ENCODE peak calls at places on chromosome 22, in five cellular contexts. F is psoas muscle, J is PC-9, R is astrocyte of the spinal cord, N is Peyer's patch. X is an unnamed sample.
A peak's percentile ranks its signal among the peaks of the same experiment; 100 is the strongest.

GRCh38 chr22:18076060-18076497 is 1.7 kb upstream of the PEX26 start:
- DNase-seq in F (peak; percentile 76), J (peak; percentile 52), R (peak; percentile 90), N (peak; percentile 71), X (peak; percentile 94)

GRCh38 chr22:41485033-41485432 is 16.1 kb downstream of the ACO2 start:
- DNase-seq in F (peak; percentile 23), J (no peak), R (no peak), N (peak; percentile 71), X (no peak)

GRCh38 chr22:40898850-40899357 is 37.0 kb upstream of the DNAJB7 start:
- DNase-seq in F (no peak), J (no peak), R (peak; percentile 72), N (no peak), X (peak; percentile 70)

GRCh38 chr22:40509401-40510134 is 127.0 kb downstream of the MRTFA start:
- DNase-seq in F (peak; percentile 67), J (peak; percentile 45), R (peak; percentile 92), N (no peak), X (peak; percentile 100)

GRCh38 chr22:37999640-38000272 is 15.4 kb upstream of the SOX10 start:
- DNase-seq in F (peak; percentile 87), J (peak; percentile 82), R (peak; percentile 73), N (no peak), X (peak; percentile 77)

GRCh38 chr22:47807506-47807905 is 1045.1 kb downstream of the TBC1D22A start:
- DNase-seq in F (no peak), J (no peak), R (no peak), N (no peak), X (no peak)

GRCh38 chr22:46041642-46042041 is 64.7 kb upstream of the WNT7B start:
- DNase-seq in F (no peak), J (no peak), R (no peak), N (peak; percentile 35), X (no peak)

GRCh38 chr22:49185312-49185969 is 642.2 kb downstream of the BRD1 start:
- DNase-seq in F (peak; percentile 31), J (no peak), R (no peak), N (no peak), X (no peak)

GRCh38 chr22:42754658-42755057 is 34.0 kb upstream of the A4GALT start:
- DNase-seq in F (no peak), J (peak; percentile 52), R (peak; percentile 37), N (no peak), X (peak; percentile 80)

GRCh38 chr22:42384506-42384905 is 47.7 kb downstream of the NFAM1 start:
- DNase-seq in F (no peak), J (no peak), R (no peak), N (no peak), X (no peak)

GRCh38 chr22:24066872-24067271 is 55.8 kb downstream of the CABIN1 start:
- DNase-seq in F (no peak), J (no peak), R (no peak), N (peak; percentile 85), X (no peak)

GRCh38 chr22:45764051-45764450 is 92.4 kb downstream of the ATXN10 start:
- DNase-seq in F (no peak), J (no peak), R (no peak), N (no peak), X (no peak)

GRCh38 chr22:19108807-19109197 is 13.4 kb downstream of the DGCR2 start:
- DNase-seq in F (no peak), J (no peak), R (no peak), N (no peak), X (peak; percentile 22)

GRCh38 chr22:49264696-49265095 is 563.0 kb downstream of the BRD1 start:
- DNase-seq in F (no peak), J (no peak), R (no peak), N (no peak), X (no peak)

GRCh38 chr22:44574057-44574456 is 76.0 kb upstream of the RTL6 start:
- DNase-seq in F (peak; percentile 54), J (peak; percentile 76), R (peak; percentile 47), N (peak; percentile 41), X (peak; percentile 91)

GRCh38 chr22:49013707-49014106 is 814.0 kb downstream of the BRD1 start:
- DNase-seq in F (no peak), J (no peak), R (no peak), N (no peak), X (no peak)

GRCh38 chr22:43531651-43532050 is 119.8 kb downstream of the MPPED1 start:
- DNase-seq in F (no peak), J (no peak), R (no peak), N (no peak), X (no peak)

GRCh38 chr22:33579448-33580093 is 340.7 kb downstream of the LARGE1 start:
- DNase-seq in F (peak; percentile 64), J (peak; percentile 53), R (peak; percentile 2), N (peak; percentile 80), X (peak; percentile 50)

GRCh38 chr22:36182871-36183270 is 18.7 kb downstream of the APOL4 start:
- DNase-seq in F (no peak), J (no peak), R (no peak), N (no peak), X (no peak)

GRCh38 chr22:20604092-20604747 is 96.8 kb downstream of the MED15 start:
- DNase-seq in F (peak; percentile 35), J (no peak), R (no peak), N (no peak), X (no peak)

GRCh38 chr22:23023294-23023693 is 47.0 kb upstream of the GNAZ start:
- DNase-seq in F (no peak), J (no peak), R (no peak), N (no peak), X (no peak)

GRCh38 chr22:24554316-24555159 is at the start of gene GUCD1:
- DNase-seq in F (peak; percentile 65), J (peak; percentile 11), R (peak; percentile 27), N (peak; percentile 65), X (peak; percentile 53)

GRCh38 chr22:44005524-44005923 is 18.6 kb upstream of the PARVB start:
- DNase-seq in F (no peak), J (no peak), R (no peak), N (no peak), X (no peak)

GRCh38 chr22:36325163-36326031 is 62.4 kb downstream of the MYH9 start:
- DNase-seq in F (peak; percentile 74), J (peak; percentile 32), R (peak; percentile 95), N (peak; percentile 76), X (peak; percentile 98)

GRCh38 chr22:23281406-23282088 is 101.2 kb downstream of the BCR start:
- DNase-seq in F (peak; percentile 90), J (peak; percentile 79), R (peak; percentile 76), N (peak; percentile 93), X (peak; percentile 82)

GRCh38 chr22:23098718-23099524 is 28.6 kb downstream of the GNAZ start:
- DNase-seq in F (peak; percentile 70), J (no peak), R (peak; percentile 31), N (peak; percentile 55), X (no peak)

GRCh38 chr22:46737105-46737975 is 712 bp downstream of the CERK start:
- DNase-seq in F (peak; percentile 70), J (no peak), R (peak; percentile 47), N (peak; percentile 78), X (peak; percentile 33)

GRCh38 chr22:47213571-47214230 is 451.3 kb downstream of the TBC1D22A start:
- DNase-seq in F (peak; percentile 32), J (peak; percentile 31), R (no peak), N (no peak), X (no peak)

GRCh38 chr22:22865311-22866072 is 22.1 kb upstream of the IGLL5 start:
- DNase-seq in F (no peak), J (no peak), R (no peak), N (peak; percentile 84), X (no peak)

GRCh38 chr22:41946360-41947180 is at the start of gene CENPM:
- DNase-seq in F (peak; percentile 94), J (peak; percentile 95), R (peak; percentile 94), N (peak; percentile 95), X (peak; percentile 95)

GRCh38 chr22:23837911-23838685 is 708 bp downstream of the DERL3 start:
- DNase-seq in F (peak; percentile 53), J (no peak), R (no peak), N (no peak), X (no peak)

GRCh38 chr22:20290578-20291248 is 22.6 kb upstream of the RTN4R start:
- DNase-seq in F (no peak), J (no peak), R (no peak), N (no peak), X (no peak)

DNA sequence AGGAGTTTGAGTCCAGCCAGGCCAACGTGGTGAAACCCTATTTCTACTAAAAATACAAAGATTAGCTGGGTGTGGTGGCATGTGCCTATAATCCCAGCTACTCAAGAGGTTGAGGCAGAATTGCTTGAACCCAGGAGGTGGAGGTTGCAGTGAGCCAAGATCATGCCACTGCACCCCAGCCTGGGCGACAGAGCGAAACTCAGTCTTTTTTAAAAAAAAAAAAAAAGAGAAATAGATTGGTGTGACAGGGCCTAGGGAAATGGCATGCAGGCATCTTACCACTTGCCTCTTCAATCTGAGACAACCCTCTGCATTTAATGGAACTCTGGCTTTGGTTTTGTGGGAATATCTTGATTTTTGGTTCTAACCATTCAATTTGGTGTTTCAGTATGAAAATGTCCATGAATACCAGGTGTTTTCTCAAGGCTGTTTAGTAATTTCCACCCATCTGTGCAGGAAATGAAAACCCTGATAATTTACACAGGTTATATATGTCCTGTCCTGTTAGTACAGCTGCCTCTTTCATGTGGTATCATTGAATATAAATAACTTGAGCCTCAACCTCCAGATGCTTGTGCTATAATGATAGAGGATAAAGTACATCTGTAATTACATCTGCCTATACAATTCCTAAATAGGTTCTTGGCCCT is 8.4 kb downstream of the XBP1 start:
- DNase-seq in F (no peak), J (no peak), R (no peak), N (no peak), X (no peak)
- H3K4me3 ChIP-seq in F (no peak overlapping the region), J (no peak overlapping the region), R (no peak overlapping the region), N (no peak overlapping the region), X (no peak overlapping the region)

GRCh38 chr22:50274311-50274710 is 4.1 kb upstream of the MAPK11 start:
- DNase-seq in F (no peak), J (peak; percentile 58), R (peak; percentile 53), N (peak; percentile 77), X (peak; percentile 73)
- TF ChIP-seq CTCF in F (peak; percentile 30), J (peak; percentile 51), R (peak; percentile 29), N (no peak), X (peak; percentile 13)

DNA sequence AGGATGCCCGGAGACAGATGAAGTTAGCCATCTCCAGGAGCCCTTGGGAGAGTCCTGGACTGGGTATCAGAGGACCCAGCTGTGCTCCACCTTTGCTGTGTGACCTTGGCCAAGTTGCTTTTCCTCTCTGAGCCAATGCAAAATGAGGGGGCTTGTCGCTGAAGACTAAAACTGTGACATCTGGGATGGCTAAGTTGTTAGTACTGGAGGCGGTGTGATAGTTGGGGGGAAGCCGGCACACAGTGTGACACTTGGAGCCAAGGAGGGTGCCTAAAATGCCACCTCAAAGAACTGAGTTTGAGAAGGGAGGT is 481 bp downstream of the INPP5J start:
- DNase-seq in F (peak; percentile 12), J (no peak), R (no peak), N (no peak), X (no peak)
- H3K4me3 ChIP-seq in F (peak overlapping the region; percentile 63), J (peak overlapping the region; percentile 57), R (peak overlapping the region; percentile 49), N (peak overlapping the region; percentile 32), X (no peak overlapping the region)

GRCh38 chr22:30222321-30222720 is 24.2 kb downstream of the LIF start:
- DNase-seq in F (no peak), J (no peak), R (no peak), N (no peak), X (no peak)

GRCh38 chr22:30226192-30226832 is 20.2 kb downstream of the LIF start:
- DNase-seq in F (no peak), J (no peak), R (no peak), N (no peak), X (no peak)

GRCh38 chr22:30225220-30225922 is 21.2 kb downstream of the LIF start:
- DNase-seq in F (no peak), J (no peak), R (no peak), N (no peak), X (no peak)

GRCh38 chr22:30223303-30223702 is 23.3 kb downstream of the LIF start:
- DNase-seq in F (no peak), J (no peak), R (no peak), N (no peak), X (no peak)

GRCh38 chr22:30224161-30224857 is 22.2 kb downstream of the LIF start:
- DNase-seq in F (no peak), J (peak; percentile 71), R (peak; percentile 43), N (no peak), X (no peak)
- TF ChIP-seq CTCF in F (no peak), J (no peak), R (peak; percentile 9), N (no peak), X (no peak)

X was measured in cardiac fibroblast.